ENCODE peak calls at places on chromosomes 12 and 14, in five cellular contexts. F, P, Z, M and R are unnamed samples.

GRCh38 chr14:99790201-99790977 is 2.8 kb upstream of the EML1 start:
- DNase-seq in M (no peak), Z (peak; percentile 39), F (no peak), P (no peak), R (no peak)

GRCh38 chr14:64723691-64724577 is 19.7 kb downstream of the PLEKHG3 start:
- DNase-seq in Z (no peak), P (no peak), M (no peak), F (no peak), R (peak; percentile 83)

GRCh38 chr12:6277982-6278438 is 32.5 kb upstream of the PLEKHG6 start:
- DNase-seq in P (no peak), F (no peak), Z (no peak), M (no peak), R (no peak)

GRCh38 chr12:92628476-92628875 is 74.3 kb upstream of the PLEKHG7 start:
- DNase-seq in M (no peak), P (no peak), Z (no peak), F (peak; percentile 48), R (peak; percentile 92)

GRCh38 chr12:88493651-88494050 is 86.6 kb downstream of the KITLG start:
- DNase-seq in Z (no peak), P (no peak), F (peak; percentile 69), M (peak; percentile 71), R (peak; percentile 51)

GRCh38 chr12:22835431-22835830 is 210.5 kb downstream of the ETNK1 start:
- DNase-seq in P (no peak), Z (no peak), M (no peak), F (no peak), R (no peak)

GRCh38 chr12:28958553-28959195 is 190.4 kb upstream of the FAR2 start:
- DNase-seq in M (peak; percentile 71), F (peak; percentile 71), P (no peak), Z (no peak), R (peak; percentile 38)

GRCh38 chr14:88005050-88005481 is at the start of gene GPR65:
- DNase-seq in P (no peak), F (no peak), Z (no peak), M (no peak), R (no peak)

GRCh38 chr12:55060470-55060869 is 40.7 kb downstream of the NEUROD4 start:
- DNase-seq in F (no peak), M (no peak), P (no peak), Z (no peak), R (no peak)

GRCh38 chr12:104297477-104298113 is 5.9 kb upstream of the EID3 start:
- DNase-seq in F (peak; percentile 31), P (no peak), M (no peak), Z (no peak), R (no peak)

GRCh38 chr12:117350140-117350539 is 11.3 kb downstream of the NOS1 start:
- DNase-seq in P (no peak), F (no peak), Z (no peak), M (no peak), R (peak; percentile 55)

GRCh38 chr14:101950100-101950499 is 14.3 kb upstream of the DYNC1H1 start:
- DNase-seq in F (no peak), M (no peak), P (no peak), Z (no peak), R (no peak)

GRCh38 chr14:49303952-49304516 is 282.1 kb downstream of the RPS29 start:
- DNase-seq in F (peak; percentile 77), Z (peak; percentile 74), M (no peak), P (no peak), R (peak; percentile 26)

GRCh38 chr12:3641428-3641883 is 111.5 kb downstream of the CRACR2A start:
- DNase-seq in P (no peak), M (peak; percentile 19), Z (no peak), F (peak; percentile 13), R (peak; percentile 25)

GRCh38 chr12:129662184-129662583 is 241.6 kb downstream of the TMEM132D start:
- DNase-seq in P (no peak), Z (no peak), F (no peak), M (no peak), R (no peak)

GRCh38 chr12:114901316-114901715 is 217.3 kb upstream of the TBX3 start:
- DNase-seq in M (no peak), Z (no peak), F (no peak), P (no peak), R (no peak)

GRCh38 chr12:13534645-13535398 is 338.3 kb downstream of the EMP1 start:
- DNase-seq in Z (peak; percentile 58), P (peak; percentile 85), M (peak; percentile 40), F (peak; percentile 82), R (peak; percentile 54)

GRCh38 chr14:69328765-69329164 is 68.8 kb downstream of the GALNT16 start:
- DNase-seq in Z (peak; percentile 84), M (no peak), P (no peak), F (no peak), R (no peak)

GRCh38 chr14:105267820-105268548 is 19.7 kb downstream of the BTBD6 start:
- DNase-seq in M (no peak), P (no peak), F (no peak), Z (no peak), R (no peak)

GRCh38 chr12:87518508-87518907 is 510.7 kb downstream of the C12orf50 start:
- DNase-seq in F (no peak), M (no peak), Z (no peak), P (no peak), R (peak; percentile 13)

GRCh38 chr12:77116277-77116676 is 50.9 kb upstream of the E2F7 start:
- DNase-seq in M (no peak), P (no peak), F (no peak), Z (no peak), R (peak; percentile 54)

GRCh38 chr14:104142136-104143041 is 4.0 kb downstream of the KIF26A start:
- DNase-seq in M (no peak), P (no peak), F (no peak), Z (no peak), R (no peak)

GRCh38 chr14:65412881-65413738 is 580 bp downstream of the FUT8 start:
- DNase-seq in M (peak; percentile 48), F (peak; percentile 89), Z (peak; percentile 84), P (peak; percentile 59), R (peak; percentile 26)

GRCh38 chr14:104724407-104724980 is 465 bp downstream of the ADSS1 start:
- DNase-seq in M (no peak), F (no peak), Z (no peak), P (no peak), R (no peak)

GRCh38 chr14:100862277-100862676 is 36.4 kb downstream of the MEG3 start:
- DNase-seq in P (no peak), Z (no peak), F (no peak), M (no peak), R (no peak)

GRCh38 chr14:99329711-99330315 is 57.8 kb upstream of the BCL11B start:
- DNase-seq in F (no peak), P (no peak), Z (no peak), M (no peak), R (no peak)

GRCh38 chr14:29821665-29822429 is 105.8 kb downstream of the PRKD1 start:
- DNase-seq in F (no peak), P (peak; percentile 79), M (no peak), Z (peak; percentile 52), R (no peak)

GRCh38 chr12:57135939-57136338 is 7.7 kb downstream of the LRP1 start:
- DNase-seq in Z (no peak), M (peak; percentile 72), F (peak; percentile 63), P (no peak), R (no peak)

GRCh38 chr14:103115845-103116572 is 7.3 kb upstream of the TNFAIP2 start:
- DNase-seq in F (no peak), M (no peak), P (no peak), Z (no peak), R (no peak)

GRCh38 chr14:74698894-74699293 is 14.0 kb downstream of the AREL1 start:
- DNase-seq in P (no peak), M (no peak), F (no peak), Z (no peak), R (no peak)

GRCh38 chr14:36105401-36105800 is 71.1 kb downstream of the PTCSC3 start:
- DNase-seq in M (peak; percentile 2), Z (peak; percentile 67), P (peak; percentile 40), F (peak; percentile 42), R (peak; percentile 95)

GRCh38 chr14:61281186-61281676 is at the start of gene TMEM30B:
- DNase-seq in M (no peak), Z (peak; percentile 53), F (no peak), P (no peak), R (peak; percentile 24)

GRCh38 chr12:29033519-29033918 is 115.6 kb upstream of the FAR2 start:
- DNase-seq in P (no peak), Z (no peak), F (no peak), M (no peak), R (no peak)

GRCh38 chr12:18752947-18753346 is 15.0 kb downstream of the CAPZA3 start:
- DNase-seq in F (no peak), M (no peak), Z (no peak), P (no peak), R (no peak)

GRCh38 chr12:127963926-127964325 is 303.0 kb upstream of the TMEM132C start:
- DNase-seq in M (no peak), Z (no peak), F (no peak), P (no peak), R (no peak)